ENCODE peak calls at places on chromosomes 5 and 9, in four cellular contexts. Q is IMR-90, A is H9, T is H1. Y is an unnamed sample.
A peak's percentile ranks its signal among the peaks of the same experiment; 100 is the strongest.

GRCh38 chr9:77883846-77884771 is 147.5 kb downstream of the GNAQ start:
- DNase-seq in T (no peak), A (no peak), Q (peak; percentile 36), Y (peak; percentile 67)

GRCh38 chr5:90529939-90530677 is 724 bp upstream of the LYSMD3 start:
- DNase-seq in T (no peak), A (peak; percentile 73), Q (peak; percentile 82), Y (peak; percentile 44)

GRCh38 chr5:157484768-157485167 is 24.8 kb downstream of the NIPAL4 start:
- DNase-seq in Q (peak; percentile 23), A (no peak), T (no peak), Y (peak; percentile 29)

GRCh38 chr5:5752844-5753243 is 330.4 kb downstream of the ICE1 start:
- DNase-seq in Q (no peak), T (no peak), A (no peak), Y (no peak)

GRCh38 chr5:94467560-94468504 is 150.6 kb downstream of the KIAA0825 start:
- DNase-seq in T (no peak), A (no peak), Q (no peak), Y (no peak)

GRCh38 chr5:131167615-131168014 is 2.6 kb upstream of the HINT1 start:
- DNase-seq in T (no peak), A (no peak), Q (no peak), Y (no peak)

GRCh38 chr5:50440651-50441478 is at the start of gene EMB:
- DNase-seq in A (peak; percentile 92), Q (no peak), T (peak; percentile 84), Y (peak; percentile 43)

GRCh38 chr5:139022528-139022927 is 147.4 kb upstream of the LRRTM2 start:
- DNase-seq in Q (no peak), A (no peak), T (no peak), Y (peak; percentile 98)

GRCh38 chr5:95842955-95843544 is 20.5 kb upstream of the GLRX start:
- DNase-seq in Q (peak; percentile 75), T (no peak), A (peak; percentile 57), Y (peak; percentile 86)

GRCh38 chr5:95713960-95714710 is 17.0 kb upstream of the RHOBTB3 start:
- DNase-seq in A (no peak), Q (no peak), T (no peak), Y (peak; percentile 46)

GRCh38 chr9:13500034-13500433 is 220.5 kb upstream of the MPDZ start:
- DNase-seq in Q (no peak), A (no peak), T (no peak), Y (no peak)

GRCh38 chr9:71472400-71472799 is 295.9 kb downstream of the CEMIP2 start:
- DNase-seq in Q (no peak), A (no peak), T (no peak), Y (no peak)

GRCh38 chr9:107751522-107752235 is 262.1 kb upstream of the KLF4 start:
- DNase-seq in T (no peak), Q (peak; percentile 83), A (no peak), Y (peak; percentile 68)

GRCh38 chr5:80406980-80407734 is 707 bp upstream of the ZFYVE16 start:
- DNase-seq in Q (peak; percentile 1), A (no peak), T (no peak), Y (peak; percentile 57)

GRCh38 chr5:89313804-89314588 is 431.0 kb upstream of the MEF2C start:
- DNase-seq in A (no peak), Q (peak; percentile 96), T (no peak), Y (peak; percentile 11)

DNA sequence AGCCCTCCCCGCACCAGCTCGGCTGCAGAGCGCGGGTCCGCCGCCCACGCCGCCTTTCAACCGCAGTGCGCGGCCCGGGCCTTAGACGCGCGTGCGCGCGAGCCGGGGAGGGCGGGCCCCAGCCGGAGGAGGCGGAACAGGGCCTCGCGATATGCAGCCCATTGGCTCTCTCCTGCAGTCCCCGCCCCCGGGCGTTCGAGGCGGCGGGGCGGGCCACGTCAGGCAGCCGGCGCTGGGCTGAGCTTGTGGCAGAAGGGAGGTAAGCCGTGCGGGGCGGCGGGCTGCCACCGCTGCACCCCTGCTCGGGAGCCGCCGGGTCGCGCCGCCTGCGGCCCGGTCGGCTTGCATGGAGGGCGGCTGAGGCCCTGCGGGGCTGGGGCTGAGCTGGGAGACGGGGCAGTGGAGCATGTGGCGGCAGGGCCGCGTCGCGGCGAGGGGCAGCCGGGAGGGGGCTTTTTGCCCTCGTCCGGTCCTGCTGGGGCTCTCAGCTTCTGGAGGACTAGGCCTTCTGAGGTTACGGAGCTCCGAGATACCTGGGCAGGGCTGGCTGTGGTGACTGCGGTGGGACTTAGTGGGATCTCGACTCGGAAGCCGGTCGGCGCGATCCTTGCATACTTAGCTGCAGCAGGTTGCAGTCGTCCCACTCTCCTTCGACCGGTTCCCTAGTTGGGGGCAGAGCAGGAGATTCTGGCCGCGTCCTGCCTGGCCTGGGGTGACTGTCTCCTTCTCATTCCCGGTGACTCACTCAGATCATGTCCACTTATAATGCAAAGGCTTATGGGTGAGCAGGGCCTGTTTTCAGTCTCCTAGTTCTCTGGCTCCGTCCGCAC is at the start of gene FOCAD:
- DNase-seq in T (peak; percentile 96), A (peak; percentile 97), Q (peak; percentile 92), Y (peak; percentile 98)
- H2BK120ac ChIP-seq in T (no peak within 1 kb of the TSS), A (no peak within 1 kb of the TSS), Q (peak within 1 kb of the TSS; percentile 27), Y (peak within 1 kb of the TSS; percentile 45)

GRCh38 chr9:35035851-35036701 is 36.3 kb downstream of the VCP start:
- DNase-seq in A (peak; percentile 75), Q (peak; percentile 38), T (no peak), Y (peak; percentile 76)
- H2BK120ac ChIP-seq in A (no peak overlapping the region), Q (peak overlapping the region; percentile 44), T (no peak overlapping the region), Y (no peak overlapping the region)

GRCh38 chr5:178115835-178116405 is 2.6 kb downstream of the N4BP3 start:
- DNase-seq in T (no peak), Q (no peak), A (peak; percentile 69), Y (no peak)

GRCh38 chr5:178119915-178120660 is 6.8 kb downstream of the N4BP3 start:
- DNase-seq in A (no peak), Q (no peak), T (no peak), Y (no peak)

GRCh38 chr5:178118345-178118744 is 5.0 kb downstream of the N4BP3 start:
- DNase-seq in T (no peak), Q (no peak), A (no peak), Y (no peak)

GRCh38 chr5:178116406-178116885 is 3.1 kb downstream of the N4BP3 start:
- DNase-seq in T (no peak), Q (no peak), A (peak; percentile 68), Y (peak; percentile 50)

GRCh38 chr5:178117911-178118310 is 4.6 kb downstream of the N4BP3 start:
- DNase-seq in A (no peak), T (no peak), Q (no peak), Y (no peak)
- H2BK120ac ChIP-seq in A (no peak overlapping the region), T (peak overlapping the region; percentile 38), Q (no peak overlapping the region), Y (no peak overlapping the region)

GRCh38 chr5:149185067-149185466 is 43.8 kb downstream of the ABLIM3 start:
- DNase-seq in T (no peak), Q (no peak), A (no peak), Y (no peak)

GRCh38 chr5:149186506-149186905 is 45.2 kb downstream of the ABLIM3 start:
- DNase-seq in Q (no peak), A (no peak), T (no peak), Y (no peak)

DNA sequence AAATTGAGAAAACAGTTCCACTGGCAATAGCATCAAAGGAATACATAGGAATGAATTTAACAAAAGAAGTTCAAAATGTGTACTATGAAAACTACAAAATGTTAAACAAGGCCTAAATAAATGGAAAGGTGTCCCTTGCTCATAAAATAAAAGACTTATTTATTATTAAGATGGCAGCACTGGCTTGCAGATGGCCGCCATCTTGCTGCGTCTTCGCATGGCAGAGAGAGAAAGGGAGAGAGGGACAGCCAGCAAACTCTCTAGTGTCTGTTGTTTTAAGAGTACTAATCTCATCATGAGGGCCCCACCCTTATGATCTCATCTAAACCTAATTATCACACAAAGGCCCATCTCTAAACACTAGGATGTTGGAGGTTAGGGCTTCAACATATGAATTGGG is 47.1 kb downstream of the ABLIM3 start:
- DNase-seq in Q (no peak), T (no peak), A (no peak), Y (no peak)
- H2BK120ac ChIP-seq in Q (no peak overlapping the region), T (no peak overlapping the region), A (no peak overlapping the region), Y (no peak overlapping the region)

GRCh38 chr5:174159327-174160247 is 114.1 kb downstream of the NSG2 start:
- DNase-seq in A (no peak), Q (no peak), T (no peak), Y (peak; percentile 12)

GRCh38 chr5:174151579-174152181 is 106.2 kb downstream of the NSG2 start:
- DNase-seq in T (no peak), Q (no peak), A (no peak), Y (no peak)

GRCh38 chr5:174154559-174154958 is 109.1 kb downstream of the NSG2 start:
- DNase-seq in T (no peak), A (no peak), Q (no peak), Y (no peak)

DNA sequence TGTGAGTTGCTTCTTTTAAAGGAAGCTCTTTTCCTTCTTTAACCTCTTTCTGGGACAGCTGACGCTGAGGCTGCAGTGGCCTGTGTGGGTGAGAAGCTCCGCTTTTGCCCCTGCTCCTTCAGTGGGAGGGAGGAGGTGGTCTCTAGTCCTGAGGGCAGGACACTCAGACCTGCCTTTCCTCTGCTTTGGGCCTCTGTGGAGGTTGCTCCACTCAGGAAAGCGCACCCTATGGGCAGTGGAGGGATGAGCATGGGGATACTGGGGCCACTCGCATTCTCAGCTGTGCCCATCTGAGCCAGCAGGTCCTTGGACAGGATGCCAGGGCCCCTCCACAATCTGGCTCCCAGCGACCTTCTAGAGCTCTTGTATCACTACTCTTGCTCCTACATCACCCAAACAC is 111.5 kb downstream of the NSG2 start:
- DNase-seq in A (no peak), Q (no peak), T (no peak), Y (no peak)
- H2BK120ac ChIP-seq in A (no peak overlapping the region), Q (no peak overlapping the region), T (no peak overlapping the region), Y (no peak overlapping the region)

Y was measured in trophoblast cell.